ENCODE peak calls at places on chromosomes 12 and 14, in ten cellular contexts. W is PC-3, X is HCT116, I is fibroblast of lung, K is IMR-90, Z is H9, R is H1, S is HepG2, E is GM12878, D is colonic mucosa. U is an unnamed sample.

GRCh38 chr14:64012720-64013119 is 159.9 kb downstream of the SYNE2 start:
- DNase-seq in R (no peak), D (no peak), S (peak), Z (no peak), E (no peak), X (no peak), K (no peak), I (no peak), W (no peak), U (no peak)

GRCh38 chr14:87888136-87888999 is 104.6 kb downstream of the GALC start:
- DNase-seq in W (peak), R (peak), Z (peak), X (no peak), E (no peak), I (no peak), S (peak), K (no peak), D (peak), U (peak)

GRCh38 chr12:98895086-98895651 is 250.1 kb downstream of the APAF1 start:
- DNase-seq in Z (peak), K (no peak), X (no peak), I (no peak), R (peak), D (no peak), S (no peak), E (no peak), W (no peak), U (peak)

GRCh38 chr12:66365718-66366485 is 63.6 kb downstream of the HELB start:
- DNase-seq in I (peak), X (no peak), S (no peak), K (peak), D (no peak), W (no peak), Z (no peak), R (no peak), E (no peak), U (no peak)

GRCh38 chr12:89016970-89017778 is 335.1 kb downstream of the DUSP6 start:
- DNase-seq in W (peak), S (peak), D (peak), K (peak), I (peak), Z (peak), X (peak), R (no peak), E (no peak), U (peak)

GRCh38 chr12:19148860-19149259 is 19.3 kb downstream of the PLEKHA5 start:
- DNase-seq in E (no peak), S (no peak), W (no peak), Z (no peak), R (no peak), K (no peak), X (no peak), I (no peak), D (no peak), U (no peak)

GRCh38 chr12:42589465-42590323 is at the start of gene PRICKLE1:
- DNase-seq in X (no peak), K (peak), E (no peak), D (no peak), S (no peak), Z (peak), I (peak), W (peak), R (no peak), U (peak)

GRCh38 chr14:92646952-92647461 is 101.4 kb downstream of the LGMN start:
- DNase-seq in K (peak), Z (no peak), W (peak), S (no peak), D (no peak), I (peak), E (no peak), R (no peak), X (no peak), U (no peak)

GRCh38 chr12:60279224-60279623 is 683.4 kb downstream of the SLC16A7 start:
- DNase-seq in I (peak), E (no peak), R (no peak), S (no peak), W (peak), D (no peak), K (peak), X (no peak), Z (no peak), U (no peak)

GRCh38 chr12:72330291-72330690 is 58.1 kb downstream of the TRHDE start:
- DNase-seq in D (no peak), R (no peak), E (no peak), S (no peak), W (no peak), I (peak), X (no peak), Z (peak), K (peak), U (peak)

GRCh38 chr12:3667485-3667884 is 85.4 kb downstream of the CRACR2A start:
- DNase-seq in D (no peak), Z (no peak), E (no peak), I (no peak), K (no peak), W (no peak), X (no peak), S (no peak), R (no peak), U (no peak)
- TF ChIP-seq CTCF in D (no peak), Z (peak), E (no peak), I (no peak), K (no peak), W (no peak), X (no peak), S (no peak), R (peak), U (peak)

GRCh38 chr12:79549531-79550271 is 141.1 kb downstream of the PAWR start:
- DNase-seq in X (no peak), W (no peak), Z (no peak), I (peak), R (no peak), S (peak), D (no peak), E (no peak), K (peak), U (no peak)

GRCh38 chr12:79547044-79547734 is 143.6 kb downstream of the PAWR start:
- DNase-seq in E (no peak), S (peak), R (peak), Z (peak), W (peak), K (peak), I (peak), X (peak), D (peak), U (peak)

GRCh38 chr12:79547735-79548347 is 142.9 kb downstream of the PAWR start:
- DNase-seq in W (peak), I (peak), S (peak), R (peak), D (peak), K (peak), X (peak), Z (peak), E (peak), U (peak)

GRCh38 chr12:79548525-79548924 is 142.2 kb downstream of the PAWR start:
- DNase-seq in W (no peak), S (no peak), I (no peak), K (no peak), X (no peak), R (no peak), D (no peak), E (no peak), Z (no peak), U (no peak)

GRCh38 chr12:79546461-79547043 is 144.2 kb downstream of the PAWR start:
- DNase-seq in S (no peak), R (no peak), Z (no peak), W (peak), K (no peak), E (no peak), X (no peak), D (no peak), I (peak), U (peak)
- H3K9ac ChIP-seq in S (no peak), R (peak), Z (peak), W (peak), K (peak), E (no peak), X (peak), D (no peak), I (no peak), U (peak)

GRCh38 chr14:52268191-52269061 is 928 bp downstream of the PTGDR start:
- DNase-seq in R (no peak), X (no peak), K (peak), E (no peak), S (no peak), I (peak), W (no peak), D (peak), Z (peak), U (peak)

GRCh38 chr14:52266782-52267181 is 716 bp upstream of the PTGDR start:
- DNase-seq in S (no peak), W (no peak), I (peak), R (no peak), E (no peak), K (no peak), D (peak), Z (no peak), X (no peak), U (no peak)

GRCh38 chr14:52267501-52268190 is at the start of gene PTGDR:
- DNase-seq in D (peak), Z (peak), S (no peak), R (no peak), K (no peak), I (peak), E (no peak), W (no peak), X (no peak), U (peak)

GRCh38 chr14:52271538-52271937 is 4.0 kb downstream of the PTGDR start:
- DNase-seq in Z (no peak), K (no peak), S (no peak), X (no peak), W (no peak), I (no peak), E (no peak), D (no peak), R (no peak), U (no peak)

DNA sequence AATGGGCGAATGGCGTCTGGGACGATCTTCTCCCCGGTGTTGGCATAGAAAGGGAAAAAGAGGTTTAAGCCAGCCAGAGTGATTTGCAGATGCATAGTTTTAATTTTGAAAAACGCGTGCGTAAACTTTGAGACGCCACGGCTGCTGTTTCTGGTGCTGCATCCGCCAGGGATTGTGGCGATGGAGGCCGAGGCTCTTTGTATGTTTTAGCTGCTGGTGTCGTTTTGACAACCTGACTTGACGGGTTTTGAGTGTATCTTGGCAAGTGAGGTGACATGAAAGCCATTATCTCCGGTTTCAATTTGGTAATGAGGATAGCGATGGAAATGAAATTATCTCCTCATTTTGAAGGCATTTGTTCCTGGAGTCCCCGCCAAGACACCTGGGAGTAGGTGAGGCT is 1.6 kb downstream of the PTGDR start:
- DNase-seq in E (no peak), S (no peak), X (no peak), W (no peak), Z (no peak), K (no peak), D (peak), R (no peak), I (no peak), U (no peak)
- H3K27ac ChIP-seq in E (no peak), S (no peak), X (no peak), W (no peak), Z (no peak), K (no peak), D (peak), R (no peak), I (no peak), U (no peak)

GRCh38 chr14:51959928-51960327 is 29.4 kb upstream of the RTRAF start:
- DNase-seq in D (no peak), S (no peak), X (no peak), I (no peak), K (no peak), E (no peak), W (no peak), R (no peak), Z (no peak), U (no peak)
- TF ChIP-seq CTCF in D (no peak), S (no peak), X (no peak), I (no peak), K (no peak), E (no peak), W (no peak), R (no peak), Z (no peak), U (no peak)

DNA sequence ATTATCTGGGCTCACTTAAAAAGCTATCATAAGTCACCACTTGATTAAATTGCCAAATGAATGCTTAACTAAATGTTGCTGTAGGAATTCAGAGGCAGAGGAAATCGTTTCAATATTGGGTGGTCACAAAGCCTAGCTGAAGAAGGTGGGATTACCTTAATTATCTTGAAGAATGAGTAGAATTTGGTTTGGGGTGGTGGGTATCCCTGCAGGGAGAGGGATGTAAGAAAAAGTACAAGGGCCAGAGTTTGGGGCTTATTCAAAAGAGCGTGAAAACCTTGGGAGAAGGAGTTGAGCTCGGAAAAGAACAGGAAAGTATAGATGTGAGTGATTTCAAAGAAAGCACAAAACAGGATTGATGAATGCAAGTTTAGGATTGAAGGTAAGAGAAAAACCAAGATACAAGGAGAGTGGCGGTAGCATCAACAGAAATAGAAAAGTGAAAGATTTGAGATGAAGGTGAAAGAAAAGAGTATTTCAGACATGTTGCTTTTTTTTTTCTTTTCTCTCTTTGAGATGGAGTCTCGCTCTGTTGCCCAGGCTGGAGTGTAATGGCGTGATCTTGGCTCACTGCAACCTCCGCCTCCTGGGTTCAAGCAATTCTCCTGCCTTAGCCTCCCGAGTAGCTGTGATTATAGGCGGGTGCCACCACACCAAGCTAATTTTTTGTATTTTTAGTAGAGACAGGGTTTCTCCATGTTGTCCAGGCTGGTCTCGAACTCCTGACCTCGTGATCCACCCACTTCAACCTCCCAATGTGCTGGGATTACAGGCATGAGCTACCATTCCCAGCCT is 1.7 kb downstream of the BRMS1L start:
- DNase-seq in D (no peak), K (no peak), R (no peak), W (no peak), X (no peak), I (no peak), Z (no peak), E (no peak), S (no peak), U (no peak)
- H3K9ac ChIP-seq in D (no peak), K (no peak), R (no peak), W (peak), X (no peak), I (no peak), Z (no peak), E (no peak), S (peak), U (no peak)